ENCODE peak calls at places on chromosomes 4 and X, in four cellular contexts. I, M, P and C are unnamed samples.

GRCh38 chr4:628821-629635 is 3.7 kb downstream of the PDE6B start:
- DNase-seq in P (no peak), M (no peak), I (no peak), C (peak; percentile 16)

GRCh38 chr4:106717094-106717493 is 319.0 kb downstream of the DKK2 start:
- DNase-seq in M (no peak), I (no peak), P (no peak), C (no peak)

GRCh38 chrX:47047989-47048388 is 30.3 kb upstream of the RGN start:
- DNase-seq in I (no peak), M (peak; percentile 64), P (no peak), C (no peak)

GRCh38 chrX:38045697-38046096 is 39.3 kb downstream of the SYTL5 start:
- DNase-seq in M (no peak), I (no peak), P (no peak), C (no peak)

GRCh38 chr4:153083447-153083921 is 120.8 kb upstream of the TRIM2 start:
- DNase-seq in P (peak; percentile 72), I (peak; percentile 69), M (peak; percentile 62), C (peak; percentile 72)

GRCh38 chr4:165440415-165440882 is 61.6 kb downstream of the CPE start:
- DNase-seq in I (peak; percentile 42), M (no peak), P (peak; percentile 23), C (peak; percentile 36)

GRCh38 chrX:47226071-47226470 is 6.7 kb upstream of the USP11 start:
- DNase-seq in I (no peak), P (no peak), M (no peak), C (no peak)

GRCh38 chrX:72477787-72478186 is 94.9 kb downstream of the HDAC8 start:
- DNase-seq in I (no peak), M (no peak), P (no peak), C (peak; percentile 65)

GRCh38 chr4:55033296-55033695 is 92.1 kb downstream of the KDR start:
- DNase-seq in M (no peak), I (no peak), P (no peak), C (no peak)

GRCh38 chr4:22045051-22045450 is 96.5 kb upstream of the KCNIP4 start:
- DNase-seq in M (no peak), I (no peak), P (no peak), C (no peak)

GRCh38 chrX:4642114-4642513 is 928.7 kb upstream of the PRKX start:
- DNase-seq in M (no peak), I (no peak), P (no peak), C (no peak)

GRCh38 chr4:98658287-98659105 is at the start of gene TSPAN5:
- DNase-seq in M (peak; percentile 77), I (peak; percentile 64), P (peak; percentile 12), C (peak; percentile 95)

GRCh38 chr4:176238157-176238608 is 30.8 kb downstream of the ASB5 start:
- DNase-seq in M (no peak), P (no peak), I (no peak), C (no peak)

GRCh38 chrX:18228069-18228468 is 7.4 kb upstream of the BEND2 start:
- DNase-seq in I (no peak), P (no peak), M (no peak), C (no peak)

GRCh38 chrX:46704767-46705386 is 54.0 kb downstream of the SLC9A7 start:
- DNase-seq in M (no peak), P (no peak), I (no peak), C (no peak)

GRCh38 chr4:4524364-4524763 is 17.5 kb downstream of the STX18 start:
- DNase-seq in P (no peak), I (no peak), M (no peak), C (no peak)

GRCh38 chr4:139815646-139816601 is 150.3 kb downstream of the MGST2 start:
- DNase-seq in P (no peak), I (no peak), M (peak; percentile 17), C (no peak)

DNA sequence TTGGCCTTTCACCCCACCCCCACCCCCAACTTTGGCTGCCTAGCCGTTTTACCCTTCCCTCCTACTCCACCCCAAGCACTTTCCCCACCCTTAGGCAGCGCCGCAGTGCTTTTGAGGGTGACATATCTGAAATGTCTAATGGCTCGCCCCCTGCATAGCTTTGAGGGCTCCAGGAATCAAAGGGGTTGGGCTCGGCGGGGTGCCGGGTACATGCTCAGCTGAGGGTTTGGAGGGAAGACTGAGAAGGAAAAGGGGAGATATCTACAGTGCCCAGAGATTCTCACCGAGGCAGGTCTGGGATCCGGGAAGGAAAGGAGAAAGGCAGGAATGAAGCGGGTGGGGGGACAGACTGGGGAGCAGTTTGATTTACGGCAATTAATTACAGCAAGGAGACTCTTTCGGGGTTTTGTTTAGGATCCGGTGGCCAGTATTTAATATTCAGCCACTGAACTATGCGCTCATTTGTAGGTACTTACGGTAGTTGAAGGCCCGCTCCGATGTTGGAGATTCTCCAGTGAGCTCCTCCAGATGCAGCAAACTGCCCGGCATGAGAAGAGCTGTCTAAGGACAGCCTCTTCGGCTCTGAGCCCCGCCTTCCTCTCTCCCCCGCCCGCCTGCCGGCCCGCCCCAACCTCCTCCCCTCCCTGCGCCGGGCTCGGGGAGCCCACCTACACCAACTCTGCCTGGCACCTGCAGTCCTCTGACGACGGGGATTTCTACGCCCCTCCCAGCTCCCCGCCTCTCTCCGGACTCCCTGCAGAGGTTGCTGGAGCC is at the start of gene IGSF1:
- DNase-seq in P (peak; percentile 17), I (no peak), M (peak; percentile 34), C (peak; percentile 65)
- TF ChIP-seq ELF1 in P (no peak), I (no peak), M (no peak), C (no peak)

GRCh38 chrX:53085661-53086229 is 3.6 kb downstream of the TSPYL2 start:
- DNase-seq in P (no peak), I (no peak), M (no peak), C (no peak)
- TF ChIP-seq ELF1 in P (no peak), I (no peak), M (no peak), C (no peak)

DNA sequence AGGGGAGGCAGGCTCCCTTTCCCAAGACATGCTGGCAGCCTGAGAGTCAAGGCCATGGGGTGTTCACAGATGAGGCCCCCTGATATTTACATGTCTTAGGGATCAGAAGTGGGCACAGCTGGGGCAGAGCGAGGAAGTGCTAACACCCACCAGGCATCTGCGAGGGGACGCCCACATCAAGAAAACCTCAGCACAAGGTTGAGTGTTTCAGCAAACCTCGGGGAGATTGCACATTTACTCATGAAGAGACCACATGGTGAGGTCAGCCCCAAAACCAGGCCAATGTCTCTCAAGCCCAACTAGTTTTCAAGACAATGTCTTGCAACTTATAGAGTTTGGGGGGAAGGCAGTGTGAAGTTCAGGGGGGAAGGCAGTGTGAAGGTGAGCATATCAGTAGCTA is 55.2 kb downstream of the CLNK start:
- DNase-seq in I (no peak), M (no peak), P (no peak), C (no peak)
- TF ChIP-seq ELF1 in I (no peak), M (no peak), P (no peak), C (no peak)

DNA sequence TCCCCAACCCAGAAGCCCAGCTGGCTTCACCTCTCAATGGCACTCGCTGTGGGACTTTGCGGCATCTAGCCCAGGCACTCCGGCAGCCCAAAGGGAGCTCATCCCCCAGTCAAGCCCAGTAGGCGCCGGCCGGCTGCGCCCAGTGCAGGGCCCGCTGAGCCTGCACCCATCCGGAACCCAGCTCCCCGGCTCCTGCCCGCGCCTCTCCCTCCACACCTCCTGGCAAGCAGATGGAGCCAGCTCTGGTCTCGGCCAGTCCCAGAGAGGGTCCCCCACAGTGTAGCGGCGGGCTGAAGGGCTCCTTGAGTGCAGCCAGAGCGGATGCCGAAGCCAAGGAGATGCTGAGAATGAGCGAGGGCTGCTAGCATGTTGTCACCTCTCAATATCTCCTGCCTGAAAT is 116.8 kb upstream of the UGT8 start:
- DNase-seq in P (no peak), I (no peak), M (no peak), C (no peak)
- TF ChIP-seq ELF1 in P (no peak), I (no peak), M (no peak), C (no peak)

DNA sequence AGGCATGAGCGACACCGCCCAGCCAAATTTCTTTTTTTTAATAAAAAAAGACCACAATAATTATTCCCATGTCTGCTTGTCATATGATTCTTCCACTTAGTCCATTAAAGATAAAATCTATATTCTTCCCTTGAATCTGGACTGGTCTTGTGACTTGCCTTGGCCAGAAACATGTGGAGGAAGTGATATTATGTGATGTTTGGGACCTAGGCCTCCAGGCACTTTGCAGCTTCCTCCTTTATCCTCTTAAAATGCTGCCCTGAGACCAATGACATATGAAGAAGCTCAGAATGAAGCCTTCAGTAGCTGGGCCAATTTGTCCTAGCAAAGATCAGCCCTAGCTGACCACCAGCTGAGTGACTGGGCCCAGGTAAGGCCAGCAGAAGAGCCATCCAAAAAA is 250.0 kb downstream of the INPP4B start:
- DNase-seq in M (no peak), P (no peak), I (no peak), C (no peak)
- TF ChIP-seq ELF1 in M (no peak), P (no peak), I (no peak), C (no peak)

GRCh38 chr4:2947926-2948325 is 15.3 kb downstream of the NOP14 start:
- DNase-seq in M (no peak), P (no peak), I (no peak), C (no peak)
- TF ChIP-seq ELF1 in M (no peak), P (no peak), I (no peak), C (no peak)

GRCh38 chr4:7779194-7779768 is 160.4 kb downstream of the AFAP1 start:
- DNase-seq in P (no peak), M (no peak), I (no peak), C (no peak)
- TF ChIP-seq ELF1 in P (no peak), M (no peak), I (no peak), C (no peak)

DNA sequence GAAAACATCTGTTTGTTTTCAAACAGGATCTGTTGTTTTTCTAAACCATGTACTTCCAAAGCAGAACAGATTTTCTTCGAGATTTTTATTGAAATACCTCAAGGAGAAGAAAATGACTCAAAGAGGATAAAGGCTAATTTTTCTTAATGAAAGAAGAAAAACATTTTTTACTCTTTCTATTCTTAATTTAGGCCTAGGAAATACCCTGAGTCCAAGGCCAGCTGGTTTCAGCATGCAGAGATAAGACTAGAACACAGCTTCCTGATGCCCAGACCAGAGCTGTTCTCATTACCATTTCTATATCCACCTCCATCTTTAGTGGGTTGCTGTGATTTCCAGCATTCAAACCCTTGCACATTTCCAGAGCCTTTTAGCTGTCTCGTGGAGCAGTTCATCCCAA is 18.3 kb downstream of the GAB1 start:
- DNase-seq in I (no peak), M (no peak), P (no peak), C (peak; percentile 66)
- TF ChIP-seq ELF1 in I (no peak), M (no peak), P (no peak), C (no peak)

DNA sequence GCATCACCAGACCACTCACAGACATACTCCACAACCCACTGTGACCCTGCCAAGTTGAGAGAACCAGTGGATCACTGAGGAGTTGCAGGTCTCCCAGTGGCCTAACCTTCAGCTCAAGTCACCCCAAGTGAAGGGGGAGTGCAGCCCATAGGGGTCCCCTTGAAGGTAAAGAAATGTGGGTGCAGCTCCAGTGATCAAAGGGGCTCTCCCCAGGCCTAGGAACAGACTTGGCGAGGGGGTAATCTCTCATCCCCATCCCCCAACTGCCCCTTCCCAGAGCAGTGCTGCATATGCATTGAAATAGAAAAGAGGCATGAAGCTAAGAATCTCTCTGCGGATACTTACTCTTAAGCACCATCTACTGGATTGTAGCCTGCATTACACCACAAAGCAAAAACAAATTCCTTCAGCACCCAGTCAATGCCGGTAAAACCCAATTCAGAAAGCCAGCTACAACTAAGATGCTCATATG is 27.0 kb downstream of the MAGEE1 start:
- DNase-seq in P (peak; percentile 4), I (peak; percentile 0), M (peak; percentile 4), C (peak; percentile 6)
- TF ChIP-seq ELF1 in P (no peak), I (no peak), M (no peak), C (no peak)

GRCh38 chrX:133666256-133666655 is 251.0 kb upstream of the GPC4 start:
- DNase-seq in I (no peak), P (no peak), M (no peak), C (no peak)

GRCh38 chrX:133670394-133670793 is 255.1 kb upstream of the GPC4 start:
- DNase-seq in P (no peak), M (peak; percentile 33), I (peak; percentile 12), C (peak; percentile 48)

GRCh38 chrX:133668225-133668931 is 253.1 kb upstream of the GPC4 start:
- DNase-seq in P (no peak), I (no peak), M (no peak), C (no peak)
- TF ChIP-seq ELF1 in P (no peak), I (no peak), M (no peak), C (no peak)